ENCODE peak calls at places on chromosome 15, in six cellular contexts. One of them, this sample, is unnamed.

GRCh38 chr15:50824507-50824906 is 59.0 kb upstream of the SPPL2A start:
- DNase-seq in neuronal stem cell: no peak
- DNase-seq in H9: no peak
- DNase-seq in IMR-90: no peak
- DNase-seq in mesenchymal stem cell: peak; percentile 5
- DNase-seq in H1: no peak
- DNase-seq in this sample: no peak

GRCh38 chr15:57607570-57608000 is 15.9 kb downstream of the MYZAP start:
- DNase-seq in neuronal stem cell: no peak
- DNase-seq in mesenchymal stem cell: peak; percentile 10
- DNase-seq in H1: no peak
- DNase-seq in H9: no peak
- DNase-seq in IMR-90: no peak
- DNase-seq in this sample: peak; percentile 54

GRCh38 chr15:47674576-47675232 is 42.6 kb upstream of the SEMA6D start:
- DNase-seq in IMR-90: no peak
- DNase-seq in neuronal stem cell: peak; percentile 40
- DNase-seq in H9: no peak
- DNase-seq in H1: no peak
- DNase-seq in mesenchymal stem cell: no peak
- DNase-seq in this sample: no peak

GRCh38 chr15:52866698-52867097 is 76.6 kb upstream of the ONECUT1 start:
- DNase-seq in H9: no peak
- DNase-seq in mesenchymal stem cell: no peak
- DNase-seq in neuronal stem cell: no peak
- DNase-seq in H1: no peak
- DNase-seq in IMR-90: no peak
- DNase-seq in this sample: no peak

GRCh38 chr15:91456251-91456718 is 356.2 kb downstream of the SV2B start:
- DNase-seq in neuronal stem cell: no peak
- DNase-seq in mesenchymal stem cell: no peak
- DNase-seq in H1: no peak
- DNase-seq in H9: no peak
- DNase-seq in IMR-90: peak; percentile 87
- DNase-seq in this sample: peak; percentile 7

GRCh38 chr15:41904487-41905359 is 10.9 kb upstream of the SPTBN5 start:
- DNase-seq in H9: peak; percentile 81
- DNase-seq in neuronal stem cell: peak; percentile 69
- DNase-seq in mesenchymal stem cell: peak; percentile 73
- DNase-seq in IMR-90: peak; percentile 65
- DNase-seq in H1: peak; percentile 87
- DNase-seq in this sample: peak; percentile 80

GRCh38 chr15:45855210-45855906 is 220.5 kb downstream of the SQOR start:
- DNase-seq in IMR-90: no peak
- DNase-seq in H1: no peak
- DNase-seq in H9: no peak
- DNase-seq in mesenchymal stem cell: no peak
- DNase-seq in neuronal stem cell: no peak
- DNase-seq in this sample: no peak

GRCh38 chr15:42066764-42067415 is 27.5 kb downstream of the PLA2G4D start:
- DNase-seq in H1: no peak
- DNase-seq in H9: no peak
- DNase-seq in mesenchymal stem cell: no peak
- DNase-seq in neuronal stem cell: no peak
- DNase-seq in IMR-90: no peak
- DNase-seq in this sample: no peak

GRCh38 chr15:77753238-77753873 is 120.6 kb upstream of the LINGO1 start:
- DNase-seq in mesenchymal stem cell: peak; percentile 34
- DNase-seq in IMR-90: peak; percentile 5
- DNase-seq in H9: peak; percentile 70
- DNase-seq in neuronal stem cell: peak; percentile 76
- DNase-seq in H1: peak; percentile 82
- DNase-seq in this sample: peak; percentile 46

GRCh38 chr15:83248151-83248851 is 36.2 kb downstream of the BNC1 start:
- DNase-seq in IMR-90: peak; percentile 68
- DNase-seq in mesenchymal stem cell: peak; percentile 75
- DNase-seq in H1: peak; percentile 54
- DNase-seq in H9: peak; percentile 49
- DNase-seq in neuronal stem cell: peak; percentile 85
- DNase-seq in this sample: peak; percentile 92

GRCh38 chr15:71181454-71181853 is 66.2 kb downstream of the THSD4 start:
- DNase-seq in mesenchymal stem cell: no peak
- DNase-seq in H9: no peak
- DNase-seq in IMR-90: no peak
- DNase-seq in neuronal stem cell: no peak
- DNase-seq in H1: no peak
- DNase-seq in this sample: no peak

GRCh38 chr15:101500865-101501551 is 11.5 kb upstream of the PCSK6 start:
- DNase-seq in H1: peak; percentile 11
- DNase-seq in H9: no peak
- DNase-seq in mesenchymal stem cell: peak; percentile 41
- DNase-seq in IMR-90: no peak
- DNase-seq in neuronal stem cell: no peak
- DNase-seq in this sample: no peak

GRCh38 chr15:34804776-34805175 is 9.4 kb upstream of the ACTC1 start:
- DNase-seq in neuronal stem cell: no peak
- DNase-seq in H1: no peak
- DNase-seq in mesenchymal stem cell: no peak
- DNase-seq in H9: no peak
- DNase-seq in IMR-90: no peak
- DNase-seq in this sample: peak; percentile 90

GRCh38 chr15:57534279-57534678 is 57.4 kb upstream of the MYZAP start:
- DNase-seq in neuronal stem cell: no peak
- DNase-seq in mesenchymal stem cell: no peak
- DNase-seq in H1: no peak
- DNase-seq in H9: peak; percentile 72
- DNase-seq in IMR-90: no peak
- DNase-seq in this sample: no peak

GRCh38 chr15:46365612-46366011 is 730.8 kb downstream of the SQOR start:
- DNase-seq in H9: no peak
- DNase-seq in mesenchymal stem cell: peak; percentile 53
- DNase-seq in IMR-90: no peak
- DNase-seq in neuronal stem cell: no peak
- DNase-seq in H1: no peak
- DNase-seq in this sample: peak; percentile 64

GRCh38 chr15:52856286-52856685 is 66.2 kb upstream of the ONECUT1 start:
- DNase-seq in H9: no peak
- DNase-seq in IMR-90: no peak
- DNase-seq in H1: no peak
- DNase-seq in mesenchymal stem cell: no peak
- DNase-seq in neuronal stem cell: no peak
- DNase-seq in this sample: no peak

GRCh38 chr15:81612631-81613030 is 238.6 kb upstream of the TMC3 start:
- DNase-seq in neuronal stem cell: no peak
- DNase-seq in mesenchymal stem cell: no peak
- DNase-seq in IMR-90: no peak
- DNase-seq in H1: peak; percentile 53
- DNase-seq in H9: peak; percentile 83
- DNase-seq in this sample: no peak

GRCh38 chr15:40080847-40081246 is 27.8 kb downstream of the BMF start:
- DNase-seq in neuronal stem cell: no peak
- DNase-seq in H9: no peak
- DNase-seq in IMR-90: no peak
- DNase-seq in mesenchymal stem cell: no peak
- DNase-seq in H1: no peak
- DNase-seq in this sample: peak; percentile 59
- H3K14ac ChIP-seq in neuronal stem cell: no peak overlapping the region
- H3K14ac ChIP-seq in H9: no peak overlapping the region
- H3K14ac ChIP-seq in IMR-90: peak overlapping the region; percentile 96
- H3K14ac ChIP-seq in mesenchymal stem cell: no peak overlapping the region
- H3K14ac ChIP-seq in H1: no peak overlapping the region
- H3K14ac ChIP-seq in this sample: no peak overlapping the region

GRCh38 chr15:66848666-66849392 is 146.8 kb downstream of the SMAD6 start:
- DNase-seq in mesenchymal stem cell: no peak
- DNase-seq in H1: no peak
- DNase-seq in IMR-90: no peak
- DNase-seq in H9: peak; percentile 18
- DNase-seq in neuronal stem cell: no peak
- DNase-seq in this sample: no peak
- H3K14ac ChIP-seq in mesenchymal stem cell: no peak overlapping the region
- H3K14ac ChIP-seq in H1: no peak overlapping the region
- H3K14ac ChIP-seq in IMR-90: no peak overlapping the region
- H3K14ac ChIP-seq in H9: no peak overlapping the region
- H3K14ac ChIP-seq in neuronal stem cell: no peak overlapping the region
- H3K14ac ChIP-seq in this sample: peak overlapping the region; percentile 34

GRCh38 chr15:88719654-88720053 is 80.8 kb downstream of the ISG20 start:
- DNase-seq in mesenchymal stem cell: no peak
- DNase-seq in H9: no peak
- DNase-seq in IMR-90: no peak
- DNase-seq in neuronal stem cell: no peak
- DNase-seq in H1: no peak
- DNase-seq in this sample: no peak

GRCh38 chr15:88716543-88717341 is 77.9 kb downstream of the ISG20 start:
- DNase-seq in neuronal stem cell: no peak
- DNase-seq in H1: no peak
- DNase-seq in H9: no peak
- DNase-seq in IMR-90: no peak
- DNase-seq in mesenchymal stem cell: no peak
- DNase-seq in this sample: no peak

GRCh38 chr15:88714782-88715372 is 76.1 kb downstream of the ISG20 start:
- DNase-seq in neuronal stem cell: no peak
- DNase-seq in IMR-90: no peak
- DNase-seq in H1: no peak
- DNase-seq in mesenchymal stem cell: no peak
- DNase-seq in H9: no peak
- DNase-seq in this sample: no peak

GRCh38 chr15:88717342-88718017 is 78.7 kb downstream of the ISG20 start:
- DNase-seq in H9: no peak
- DNase-seq in mesenchymal stem cell: no peak
- DNase-seq in neuronal stem cell: no peak
- DNase-seq in H1: no peak
- DNase-seq in IMR-90: no peak
- DNase-seq in this sample: no peak

GRCh38 chr15:88718731-88719130 is 79.9 kb downstream of the ISG20 start:
- DNase-seq in H1: no peak
- DNase-seq in neuronal stem cell: no peak
- DNase-seq in mesenchymal stem cell: no peak
- DNase-seq in H9: no peak
- DNase-seq in IMR-90: no peak
- DNase-seq in this sample: no peak
- H3K14ac ChIP-seq in H1: no peak overlapping the region
- H3K14ac ChIP-seq in neuronal stem cell: peak overlapping the region; percentile 86
- H3K14ac ChIP-seq in mesenchymal stem cell: no peak overlapping the region
- H3K14ac ChIP-seq in H9: no peak overlapping the region
- H3K14ac ChIP-seq in IMR-90: no peak overlapping the region
- H3K14ac ChIP-seq in this sample: no peak overlapping the region

GRCh38 chr15:72724028-72724427 is 38.0 kb downstream of the BBS4 start:
- DNase-seq in H9: no peak
- DNase-seq in IMR-90: peak; percentile 34
- DNase-seq in H1: no peak
- DNase-seq in neuronal stem cell: no peak
- DNase-seq in mesenchymal stem cell: no peak
- DNase-seq in this sample: no peak

GRCh38 chr15:72727154-72727553 is 41.1 kb downstream of the BBS4 start:
- DNase-seq in H1: no peak
- DNase-seq in H9: no peak
- DNase-seq in mesenchymal stem cell: no peak
- DNase-seq in neuronal stem cell: no peak
- DNase-seq in IMR-90: no peak
- DNase-seq in this sample: no peak

GRCh38 chr15:72732554-72732953 is 46.5 kb downstream of the BBS4 start:
- DNase-seq in mesenchymal stem cell: no peak
- DNase-seq in IMR-90: no peak
- DNase-seq in H1: no peak
- DNase-seq in neuronal stem cell: no peak
- DNase-seq in H9: no peak
- DNase-seq in this sample: no peak

GRCh38 chr15:72725446-72725845 is 39.4 kb downstream of the BBS4 start:
- DNase-seq in mesenchymal stem cell: no peak
- DNase-seq in H9: no peak
- DNase-seq in IMR-90: no peak
- DNase-seq in neuronal stem cell: no peak
- DNase-seq in H1: no peak
- DNase-seq in this sample: no peak

DNA sequence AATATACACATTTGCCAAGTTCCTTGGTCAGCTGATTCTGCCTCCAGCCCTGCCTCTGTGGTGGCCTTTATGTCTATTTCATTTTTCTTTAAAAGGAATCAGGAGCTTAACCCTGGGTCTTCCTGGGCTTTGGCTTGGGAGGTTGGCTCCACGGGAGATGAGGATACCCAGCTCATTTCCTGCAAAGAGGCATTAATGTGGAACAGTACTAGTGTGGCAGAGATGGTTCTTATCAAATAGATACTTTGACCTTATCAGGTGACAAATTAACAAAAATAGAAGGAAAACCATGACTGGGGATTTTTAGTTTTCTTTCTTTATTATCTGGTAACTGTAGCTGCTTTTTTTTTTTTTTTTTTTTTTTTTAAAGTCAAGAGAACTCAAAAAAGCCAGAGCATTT is 42.8 kb downstream of the BBS4 start:
- DNase-seq in neuronal stem cell: no peak
- DNase-seq in H1: no peak
- DNase-seq in H9: no peak
- DNase-seq in IMR-90: no peak
- DNase-seq in mesenchymal stem cell: no peak
- DNase-seq in this sample: no peak
- H3K14ac ChIP-seq in neuronal stem cell: no peak overlapping the region
- H3K14ac ChIP-seq in H1: no peak overlapping the region
- H3K14ac ChIP-seq in H9: no peak overlapping the region
- H3K14ac ChIP-seq in IMR-90: no peak overlapping the region
- H3K14ac ChIP-seq in mesenchymal stem cell: no peak overlapping the region
- H3K14ac ChIP-seq in this sample: no peak overlapping the region

This sample was measured in trophoblast cell.